ENCODE peak calls at places on chromosomes 16 and 17, in five cellular contexts. N is tibial nerve, D is spleen, O is GM23338, H is HAP-1. J is an unnamed sample.
A peak's percentile ranks its signal among the peaks of the same experiment; 100 is the strongest.

GRCh38 chr16:25063865-25064264 is 47.7 kb upstream of the LCMT1 start:
- DNase-seq in N (no peak), D (no peak), O (no peak), H (no peak), J (peak; percentile 91)

GRCh38 chr16:68961778-68962402 is 118.6 kb downstream of the TANGO6 start:
- DNase-seq in N (no peak), D (no peak), O (no peak), H (no peak), J (no peak)

GRCh38 chr17:61461586-61461966 is 9.4 kb downstream of the TBX4 start:
- DNase-seq in N (no peak), D (peak; percentile 43), O (no peak), H (no peak), J (no peak)

GRCh38 chr17:80871341-80871740 is 120.3 kb upstream of the CHMP6 start:
- DNase-seq in N (no peak), D (peak; percentile 84), O (no peak), H (no peak), J (peak; percentile 49)

GRCh38 chr17:38980455-38981217 is 13.4 kb upstream of the FBXO47 start:
- DNase-seq in N (no peak), D (no peak), O (no peak), H (no peak), J (peak; percentile 55)

GRCh38 chr17:72512649-72513556 is 392.1 kb downstream of the SOX9 start:
- DNase-seq in N (no peak), D (no peak), O (no peak), H (no peak), J (no peak)

GRCh38 chr17:79993390-79994221 is 42.1 kb downstream of the TBC1D16 start:
- DNase-seq in N (peak; percentile 71), D (peak; percentile 87), O (peak; percentile 69), H (no peak), J (peak; percentile 98)

GRCh38 chr16:67415872-67416793 is at the start of gene ZDHHC1:
- DNase-seq in N (no peak), D (peak; percentile 92), O (peak; percentile 86), H (peak; percentile 35), J (peak; percentile 99)

GRCh38 chr17:38663125-38663751 is 11.5 kb downstream of the EPOP start:
- DNase-seq in N (no peak), D (peak; percentile 76), O (peak; percentile 98), H (peak; percentile 75), J (peak; percentile 93)

GRCh38 chr17:14311979-14312378 is 11.1 kb downstream of the HS3ST3B1 start:
- DNase-seq in N (no peak), D (no peak), O (no peak), H (no peak), J (no peak)

GRCh38 chr16:19163215-19163614 is 4.8 kb upstream of the SYT17 start:
- DNase-seq in N (no peak), D (no peak), O (no peak), H (no peak), J (no peak)

GRCh38 chr17:65599650-65600049 is 38.2 kb upstream of the AXIN2 start:
- DNase-seq in N (no peak), D (no peak), O (no peak), H (no peak), J (no peak)

GRCh38 chr17:76365256-76365903 is 11.7 kb upstream of the PRPSAP1 start:
- DNase-seq in N (no peak), D (no peak), O (peak; percentile 51), H (no peak), J (no peak)

GRCh38 chr16:56700195-56700594 is 17.9 kb downstream of the MT1X start:
- DNase-seq in N (no peak), D (no peak), O (no peak), H (no peak), J (no peak)

GRCh38 chr17:70230883-70231282 is 61.6 kb downstream of the KCNJ2 start:
- DNase-seq in N (no peak), D (no peak), O (no peak), H (no peak), J (no peak)

GRCh38 chr16:70577256-70577698 is 53.7 kb downstream of the SF3B3 start:
- DNase-seq in N (peak; percentile 35), D (no peak), O (no peak), H (no peak), J (peak; percentile 92)

GRCh38 chr17:35651467-35651866 is 64.3 kb downstream of the AP2B1 start:
- DNase-seq in N (no peak), D (no peak), O (no peak), H (no peak), J (no peak)

GRCh38 chr17:6796887-6797490 is 21.0 kb downstream of the FBXO39 start:
- DNase-seq in N (no peak), D (no peak), O (no peak), H (no peak), J (no peak)

GRCh38 chr17:39294060-39294459 is 68.3 kb upstream of the STAC2 start:
- DNase-seq in N (no peak), D (no peak), O (no peak), H (no peak), J (no peak)

GRCh38 chr17:65975878-65976277 is 216.1 kb downstream of the CEP112 start:
- DNase-seq in N (no peak), D (no peak), O (no peak), H (no peak), J (no peak)

GRCh38 chr17:50257574-50258224 is 16.6 kb upstream of the TMEM92 start:
- DNase-seq in N (no peak), D (no peak), O (no peak), H (no peak), J (peak; percentile 73)

GRCh38 chr17:39139137-39139516 is 12.3 kb downstream of the PLXDC1 start:
- DNase-seq in N (no peak), D (no peak), O (no peak), H (no peak), J (peak; percentile 98)

GRCh38 chr17:41338961-41339485 is 11.6 kb downstream of the KRT33A start:
- DNase-seq in N (no peak), D (no peak), O (no peak), H (no peak), J (no peak)

GRCh38 chr17:47012457-47012856 is 33.4 kb upstream of the RPRML start:
- DNase-seq in N (no peak), D (no peak), O (no peak), H (no peak), J (no peak)

GRCh38 chr17:80432961-80433550 is 18.1 kb downstream of the ENDOV start:
- DNase-seq in N (no peak), D (peak; percentile 54), O (no peak), H (no peak), J (no peak)

GRCh38 chr17:58487589-58488427 is at the start of gene HSF5:
- DNase-seq in N (no peak), D (peak; percentile 96), O (peak; percentile 87), H (no peak), J (no peak)

GRCh38 chr17:28744802-28745051 is 916 bp downstream of the TRAF4 start:
- DNase-seq in N (no peak), D (no peak), O (no peak), H (no peak), J (peak; percentile 81)

GRCh38 chr17:66487933-66488572 is 185.6 kb downstream of the PRKCA start:
- DNase-seq in N (no peak), D (no peak), O (no peak), H (no peak), J (no peak)

GRCh38 chr16:77715145-77715544 is 7.2 kb upstream of the NUDT7 start:
- DNase-seq in N (no peak), D (no peak), O (no peak), H (no peak), J (no peak)

GRCh38 chr16:10539256-10539655 is 41.1 kb downstream of the EMP2 start:
- DNase-seq in N (no peak), D (no peak), O (no peak), H (no peak), J (no peak)

GRCh38 chr16:12793120-12793889 is 10.4 kb downstream of the CPPED1 start:
- DNase-seq in N (no peak), D (no peak), O (peak; percentile 70), H (no peak), J (no peak)

DNA sequence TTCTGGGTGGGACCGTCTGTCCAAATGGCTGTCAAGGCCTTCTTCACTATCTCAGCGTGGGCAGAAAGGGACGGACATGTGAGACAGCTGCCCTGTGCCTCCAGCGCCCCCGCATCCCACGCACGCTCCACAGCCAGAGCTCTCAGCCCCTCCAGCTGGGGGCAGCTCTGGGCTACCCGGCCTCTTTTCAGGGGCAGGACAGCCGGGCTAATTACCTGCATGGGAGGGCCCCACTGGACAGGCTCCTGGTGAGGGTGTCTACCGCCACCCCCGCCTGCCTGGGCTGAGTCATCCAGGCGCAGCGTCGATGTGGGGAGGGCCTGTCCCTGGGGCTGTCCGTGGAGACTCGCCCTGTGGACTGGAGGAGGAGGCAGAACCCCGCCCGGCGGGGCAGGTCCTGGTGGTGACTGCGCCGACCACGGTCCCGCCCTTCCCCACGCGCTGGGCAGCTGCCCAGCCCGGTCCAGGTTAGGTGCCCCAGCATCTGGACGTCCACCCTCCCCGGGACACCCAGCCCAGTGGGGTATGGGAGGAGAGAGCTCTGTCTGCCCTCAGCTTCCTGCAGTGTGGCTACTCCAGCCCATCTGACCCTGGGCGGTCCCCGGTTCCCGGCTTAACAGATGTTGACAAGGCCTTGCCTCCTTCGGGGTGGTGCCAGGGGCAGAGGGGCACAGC is 5.9 kb upstream of the METRNL start:
- DNase-seq in N (no peak), D (no peak), O (no peak), H (no peak), J (peak; percentile 99)
- H3K4me1 ChIP-seq in N (no peaks in the 10 kb centered on the region), D (peaks cover 42% of the 10 kb centered on the region), O (no peaks in the 10 kb centered on the region), H (no peaks in the 10 kb centered on the region), J (peaks cover 10% of the 10 kb centered on the region)

DNA sequence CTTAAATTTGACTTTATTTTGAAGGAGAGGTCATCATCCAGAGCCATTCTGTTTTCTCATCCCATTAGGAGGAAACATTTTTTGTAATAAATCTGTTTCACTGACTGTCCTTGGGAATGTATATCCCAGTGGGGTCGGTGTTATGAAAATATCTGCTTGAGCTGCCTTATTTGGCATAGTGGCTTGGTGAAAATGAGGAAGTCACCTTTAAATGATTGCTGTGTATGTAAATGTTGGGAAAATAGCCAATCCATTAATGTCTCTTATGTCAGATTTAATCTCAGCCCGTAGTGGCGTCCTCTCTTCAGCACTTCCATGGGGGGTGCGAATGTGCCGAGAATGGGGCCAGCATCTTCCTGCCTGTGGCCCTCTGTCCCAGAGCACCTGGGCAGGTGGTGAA is 57.6 kb downstream of the BANP start:
- DNase-seq in N (no peak), D (no peak), O (no peak), H (no peak), J (no peak)
- H3K4me3 ChIP-seq in N (no peak overlapping the region), D (no peak overlapping the region), O (no peak overlapping the region), H (no peak overlapping the region), J (no peak overlapping the region)

GRCh38 chr17:56604691-56605090 is 11.2 kb downstream of the NOG start:
- DNase-seq in N (no peak), D (no peak), O (no peak), H (no peak), J (no peak)
- H3K4me1 ChIP-seq in N (no peaks in the 10 kb centered on the region), D (no peaks in the 10 kb centered on the region), O (no peaks in the 10 kb centered on the region), H (peaks cover 12% of the 10 kb centered on the region), J (no peaks in the 10 kb centered on the region)

DNA sequence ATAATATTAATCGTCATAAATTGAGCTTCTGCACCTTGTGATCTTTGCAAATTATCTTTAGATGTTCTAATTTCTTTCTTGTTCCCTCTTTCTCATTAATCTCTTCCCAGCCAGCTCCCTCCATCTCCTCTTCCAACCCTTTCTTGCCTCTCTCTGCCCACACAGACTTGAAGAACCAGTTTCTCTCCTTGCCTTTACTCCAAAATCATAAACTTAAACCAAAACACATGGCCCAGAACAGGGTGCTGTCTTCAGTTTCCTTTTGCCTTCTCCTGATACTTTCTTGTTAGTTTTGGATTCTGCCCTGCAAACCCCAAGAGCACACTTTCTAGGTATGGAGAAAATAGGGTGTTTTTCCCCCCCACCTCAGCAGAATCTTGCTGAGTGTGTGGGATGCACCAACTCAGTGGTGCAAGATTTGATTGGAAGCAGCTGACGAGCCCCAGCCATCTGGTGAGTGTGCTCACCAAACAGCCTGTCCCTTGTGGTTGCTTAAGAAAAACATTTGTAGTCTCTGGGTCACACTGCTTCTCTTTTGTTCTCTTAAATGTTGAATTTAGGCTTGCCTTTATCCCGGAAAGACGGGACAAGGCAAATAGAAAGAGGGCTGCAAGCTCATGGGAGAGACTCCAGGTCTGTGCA is 175.8 kb upstream of the MAF start:
- DNase-seq in N (no peak), D (no peak), O (peak; percentile 56), H (no peak), J (peak; percentile 36)
- H3K4me3 ChIP-seq in N (no peak overlapping the region), D (no peak overlapping the region), O (no peak overlapping the region), H (no peak overlapping the region), J (peak overlapping the region; percentile 36)

J was measured in osteoblast.